ENCODE peak calls at places on chromosomes 2 and 18, in five cellular contexts. One of them, this sample, is unnamed.

GRCh38 chr2:71613953-71614925 is 160.9 kb downstream of the DYSF start:
- DNase-seq in cardiac muscle cell: no peak
- DNase-seq in heart right ventricle: no peak
- DNase-seq in NCI-H2081: no peak
- DNase-seq in tibial artery: peak
- DNase-seq in this sample: no peak

GRCh38 chr2:142865924-142866323 is 11.5 kb upstream of the KYNU start:
- DNase-seq in cardiac muscle cell: no peak
- DNase-seq in heart right ventricle: no peak
- DNase-seq in NCI-H2081: no peak
- DNase-seq in tibial artery: no peak
- DNase-seq in this sample: no peak

GRCh38 chr18:37334494-37335125 is 231.0 kb downstream of the CELF4 start:
- DNase-seq in cardiac muscle cell: no peak
- DNase-seq in heart right ventricle: no peak
- DNase-seq in NCI-H2081: no peak
- DNase-seq in tibial artery: no peak
- DNase-seq in this sample: no peak

GRCh38 chr2:161146209-161146775 is 13.9 kb upstream of the TANK start:
- DNase-seq in cardiac muscle cell: no peak
- DNase-seq in heart right ventricle: no peak
- DNase-seq in NCI-H2081: no peak
- DNase-seq in tibial artery: no peak
- DNase-seq in this sample: no peak

GRCh38 chr2:64820901-64821300 is 167.2 kb upstream of the SERTAD2 start:
- DNase-seq in cardiac muscle cell: no peak
- DNase-seq in heart right ventricle: no peak
- DNase-seq in NCI-H2081: no peak
- DNase-seq in tibial artery: no peak
- DNase-seq in this sample: no peak

GRCh38 chr18:3306391-3306790 is 44.5 kb downstream of the MYL12B start:
- DNase-seq in cardiac muscle cell: no peak
- DNase-seq in heart right ventricle: no peak
- DNase-seq in NCI-H2081: no peak
- DNase-seq in tibial artery: no peak
- DNase-seq in this sample: no peak

GRCh38 chr2:241123816-241124536 is 21.9 kb upstream of the MTERF4 start:
- DNase-seq in cardiac muscle cell: no peak
- DNase-seq in heart right ventricle: no peak
- DNase-seq in NCI-H2081: no peak
- DNase-seq in tibial artery: peak
- DNase-seq in this sample: peak

GRCh38 chr2:12313445-12314118 is 403.2 kb upstream of the TRIB2 start:
- DNase-seq in cardiac muscle cell: no peak
- DNase-seq in heart right ventricle: no peak
- DNase-seq in NCI-H2081: no peak
- DNase-seq in tibial artery: no peak
- DNase-seq in this sample: no peak

GRCh38 chr2:210000464-210001324 is 1.7 kb upstream of the RPE start:
- DNase-seq in cardiac muscle cell: no peak
- DNase-seq in heart right ventricle: peak
- DNase-seq in NCI-H2081: no peak
- DNase-seq in tibial artery: no peak
- DNase-seq in this sample: no peak

GRCh38 chr2:20560891-20561702 is 89.8 kb downstream of the HS1BP3 start:
- DNase-seq in cardiac muscle cell: no peak
- DNase-seq in heart right ventricle: no peak
- DNase-seq in NCI-H2081: no peak
- DNase-seq in tibial artery: no peak
- DNase-seq in this sample: no peak

GRCh38 chr2:47404356-47404755 is 1.4 kb downstream of the MSH2 start:
- DNase-seq in cardiac muscle cell: no peak
- DNase-seq in heart right ventricle: no peak
- DNase-seq in NCI-H2081: peak
- DNase-seq in tibial artery: no peak
- DNase-seq in this sample: no peak

GRCh38 chr2:171225302-171225980 is 64.7 kb upstream of the TLK1 start:
- DNase-seq in cardiac muscle cell: no peak
- DNase-seq in heart right ventricle: no peak
- DNase-seq in NCI-H2081: no peak
- DNase-seq in tibial artery: no peak
- DNase-seq in this sample: no peak

GRCh38 chr2:9681427-9681817 is 50.6 kb upstream of the YWHAQ start:
- DNase-seq in cardiac muscle cell: no peak
- DNase-seq in heart right ventricle: no peak
- DNase-seq in NCI-H2081: no peak
- DNase-seq in tibial artery: no peak
- DNase-seq in this sample: no peak

This sample was measured in activated T-cell treated with anti-CD3 and anti-CD28 coated beads, Interleukin-2, amount 50 U/mL, for 48 hours.